ENCODE peak calls at places on chromosome 15, in seven cellular contexts. W, D, R, E, K, M and U are unnamed samples.

GRCh38 chr15:101025116-101025885 is 106.1 kb downstream of the LRRK1 start:
- DNase-seq in M (no peak), W (no peak), D (no peak), K (no peak), E (no peak), R (no peak), U (no peak)

GRCh38 chr15:30973379-30973778 is 18.0 kb downstream of the MTMR10 start:
- DNase-seq in E (no peak), W (no peak), R (no peak), K (no peak), D (no peak), M (no peak), U (no peak)

GRCh38 chr15:73325191-73325980 is 43.4 kb downstream of the HCN4 start:
- DNase-seq in R (no peak), D (no peak), W (no peak), M (peak), E (no peak), K (no peak), U (no peak)

GRCh38 chr15:78651007-78651406 is 10.0 kb upstream of the CHRNB4 start:
- DNase-seq in W (no peak), K (no peak), R (no peak), D (no peak), E (no peak), M (no peak), U (no peak)

GRCh38 chr15:45402955-45403892 is 24.9 kb upstream of the GATM start:
- DNase-seq in E (no peak), K (no peak), R (peak), D (peak), W (peak), M (peak), U (peak)

GRCh38 chr15:85580914-85581313 is 200.5 kb downstream of the AKAP13 start:
- DNase-seq in K (peak), D (no peak), W (no peak), M (peak), R (no peak), E (peak), U (peak)

GRCh38 chr15:52107238-52107637 is 5.3 kb downstream of the BCL2L10 start:
- DNase-seq in M (no peak), W (no peak), R (no peak), D (no peak), K (no peak), E (no peak), U (no peak)

GRCh38 chr15:36432162-36432561 is 147.3 kb upstream of the CDIN1 start:
- DNase-seq in W (no peak), E (no peak), K (no peak), M (no peak), D (peak), R (no peak), U (no peak)

GRCh38 chr15:101463265-101463664 is 26.2 kb downstream of the PCSK6 start:
- DNase-seq in R (no peak), E (no peak), W (no peak), M (no peak), D (no peak), K (no peak), U (peak)

GRCh38 chr15:80944818-80945217 is 44.8 kb downstream of the MESD start:
- DNase-seq in M (no peak), R (no peak), D (no peak), W (no peak), E (peak), K (no peak), U (no peak)